ENCODE peak calls at places on chromosomes 16 and 17, in four cellular contexts. U is foreskin fibroblast, G is AG10803, R is Calu3. P is an unnamed sample.

GRCh38 chr16:68446941-68447675 is 1.2 kb downstream of the SMPD3 start:
- DNase-seq in U (no peak), G (no peak), R (no peak), P (no peak)

GRCh38 chr17:43880420-43880991 is 26.8 kb downstream of the MPP2 start:
- DNase-seq in U (no peak), G (peak), R (peak), P (no peak)

GRCh38 chr17:50266384-50267073 is 7.7 kb upstream of the TMEM92 start:
- DNase-seq in U (peak), G (peak), R (peak), P (peak)

GRCh38 chr16:10339777-10340752 is 45.8 kb upstream of the ATF7IP2 start:
- DNase-seq in U (no peak), G (no peak), R (no peak), P (no peak)

GRCh38 chr16:88768041-88768876 is 16.8 kb downstream of the PIEZO1 start:
- DNase-seq in U (no peak), G (peak), R (no peak), P (no peak)

GRCh38 chr16:9703731-9704130 is 478.5 kb downstream of the GRIN2A start:
- DNase-seq in U (no peak), G (no peak), R (no peak), P (no peak)

GRCh38 chr17:80485846-80486245 is 9.4 kb upstream of the NPTX1 start:
- DNase-seq in U (no peak), G (no peak), R (no peak), P (no peak)

GRCh38 chr16:569445-570254 is at the start of gene PIGQ:
- DNase-seq in U (peak), G (peak), R (peak), P (no peak)

GRCh38 chr17:16262201-16262600 is 45.2 kb downstream of the PIGL start:
- DNase-seq in U (no peak), G (no peak), R (no peak), P (no peak)

GRCh38 chr17:5537251-5537650 is 47.1 kb downstream of the NLRP1 start:
- DNase-seq in U (no peak), G (peak), R (no peak), P (no peak)

GRCh38 chr17:79769596-79770520 is 8.1 kb upstream of the CBX2 start:
- DNase-seq in U (no peak), G (no peak), R (no peak), P (no peak)

GRCh38 chr17:50699410-50699809 is 8.3 kb downstream of the ANKRD40 start:
- DNase-seq in U (no peak), G (no peak), R (peak), P (peak)

GRCh38 chr17:56833023-56833811 is 503 bp downstream of the C17orf67 start:
- DNase-seq in U (peak), G (peak), R (peak), P (peak)

GRCh38 chr17:8353736-8354135 is 14.1 kb downstream of the ODF4 start:
- DNase-seq in U (no peak), G (no peak), R (no peak), P (no peak)

GRCh38 chr16:89845417-89845816 is 17.1 kb downstream of the SPIRE2 start:
- DNase-seq in U (no peak), G (no peak), R (no peak), P (no peak)

GRCh38 chr17:47286198-47286914 is 32.7 kb downstream of the ITGB3 start:
- DNase-seq in U (no peak), G (peak), R (no peak), P (no peak)

GRCh38 chr16:70728145-70728544 is 42.3 kb upstream of the MTSS2 start:
- DNase-seq in U (no peak), G (no peak), R (no peak), P (no peak)

GRCh38 chr17:72574675-72575510 is 454.1 kb downstream of the SOX9 start:
- DNase-seq in U (no peak), G (no peak), R (no peak), P (no peak)

GRCh38 chr17:82229686-82230626 is 1.1 kb downstream of the SLC16A3 start:
- DNase-seq in U (no peak), G (no peak), R (no peak), P (no peak)

GRCh38 chr17:41402161-41402560 is 4.8 kb upstream of the KRT31 start:
- DNase-seq in U (no peak), G (peak), R (no peak), P (peak)

GRCh38 chr17:74814453-74814852 is 38.3 kb upstream of the NAT9 start:
- DNase-seq in U (no peak), G (no peak), R (no peak), P (no peak)

GRCh38 chr17:39676198-39676819 is 8.1 kb downstream of the PNMT start:
- DNase-seq in U (no peak), G (no peak), R (peak), P (no peak)

GRCh38 chr17:62911106-62911505 is 54.9 kb upstream of the TANC2 start:
- DNase-seq in U (no peak), G (peak), R (no peak), P (no peak)

GRCh38 chr16:57914244-57915173 is 56.4 kb downstream of the CNGB1 start:
- DNase-seq in U (no peak), G (no peak), R (no peak), P (no peak)
- TF ChIP-seq CTCF in U (no peak), G (no peak), R (no peak), P (peak)

DNA sequence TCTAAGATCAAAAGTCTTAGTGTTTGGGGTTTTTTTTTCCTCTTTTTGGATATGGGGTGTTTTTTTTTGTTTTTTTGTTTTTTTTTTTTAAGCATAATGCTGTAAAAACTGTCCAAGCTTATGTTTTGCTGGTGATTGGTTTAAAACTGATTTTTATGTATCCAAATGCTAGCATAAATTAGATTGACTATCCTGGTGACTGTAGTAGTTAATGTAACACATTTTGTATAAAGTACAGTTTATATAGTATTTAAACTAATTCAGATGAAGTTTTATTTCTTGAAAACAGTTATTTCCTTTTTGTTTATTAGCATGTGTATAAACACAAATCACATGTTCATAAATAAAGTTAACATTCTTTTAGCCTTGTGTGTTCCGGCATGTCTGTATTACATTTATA is 10.9 kb downstream of the RBBP6 start:
- DNase-seq in U (no peak), G (no peak), R (no peak), P (no peak)
- TF ChIP-seq CTCF in U (no peak), G (no peak), R (no peak), P (no peak)

DNA sequence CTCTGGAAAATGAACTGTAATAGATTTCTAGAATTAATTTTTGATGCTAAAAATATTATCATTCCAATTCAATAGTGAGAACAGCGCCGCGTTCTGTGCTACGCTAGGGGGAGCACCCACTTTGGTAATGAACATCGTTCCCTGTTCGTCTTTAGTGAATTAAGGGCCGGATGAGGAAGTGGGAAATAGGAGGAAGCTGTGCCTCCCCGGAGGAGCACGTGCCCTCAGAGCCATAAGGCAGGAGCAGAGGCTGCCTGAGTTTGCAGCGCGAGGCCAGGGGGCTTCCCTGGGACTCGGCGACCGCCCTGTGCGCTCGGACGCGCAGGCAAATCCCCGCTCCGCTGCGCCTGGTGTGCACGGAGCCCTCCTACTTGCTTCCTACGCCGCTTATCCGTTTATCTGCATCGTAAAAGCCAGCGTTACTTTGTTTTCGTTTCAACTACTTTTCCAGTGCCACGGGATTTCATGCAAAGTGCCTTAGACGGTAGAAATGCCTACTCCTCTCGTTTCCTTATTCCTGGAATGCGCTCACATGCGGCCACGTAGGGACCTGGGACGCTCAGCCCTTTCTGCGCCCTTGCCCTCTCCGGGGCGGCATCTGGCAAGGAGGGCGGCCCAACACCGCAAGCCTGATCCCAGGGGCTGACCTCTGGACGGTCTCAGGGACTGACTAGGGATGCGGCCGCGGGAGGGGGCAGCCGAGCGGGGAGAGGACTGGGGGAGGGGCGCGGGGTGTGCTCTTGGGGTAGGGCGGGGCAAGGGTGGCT is 76.4 kb downstream of the KCNJ12 start:
- DNase-seq in U (peak), G (peak), R (no peak), P (peak)
- TF ChIP-seq CTCF in U (peak), G (peak), R (no peak), P (peak)

DNA sequence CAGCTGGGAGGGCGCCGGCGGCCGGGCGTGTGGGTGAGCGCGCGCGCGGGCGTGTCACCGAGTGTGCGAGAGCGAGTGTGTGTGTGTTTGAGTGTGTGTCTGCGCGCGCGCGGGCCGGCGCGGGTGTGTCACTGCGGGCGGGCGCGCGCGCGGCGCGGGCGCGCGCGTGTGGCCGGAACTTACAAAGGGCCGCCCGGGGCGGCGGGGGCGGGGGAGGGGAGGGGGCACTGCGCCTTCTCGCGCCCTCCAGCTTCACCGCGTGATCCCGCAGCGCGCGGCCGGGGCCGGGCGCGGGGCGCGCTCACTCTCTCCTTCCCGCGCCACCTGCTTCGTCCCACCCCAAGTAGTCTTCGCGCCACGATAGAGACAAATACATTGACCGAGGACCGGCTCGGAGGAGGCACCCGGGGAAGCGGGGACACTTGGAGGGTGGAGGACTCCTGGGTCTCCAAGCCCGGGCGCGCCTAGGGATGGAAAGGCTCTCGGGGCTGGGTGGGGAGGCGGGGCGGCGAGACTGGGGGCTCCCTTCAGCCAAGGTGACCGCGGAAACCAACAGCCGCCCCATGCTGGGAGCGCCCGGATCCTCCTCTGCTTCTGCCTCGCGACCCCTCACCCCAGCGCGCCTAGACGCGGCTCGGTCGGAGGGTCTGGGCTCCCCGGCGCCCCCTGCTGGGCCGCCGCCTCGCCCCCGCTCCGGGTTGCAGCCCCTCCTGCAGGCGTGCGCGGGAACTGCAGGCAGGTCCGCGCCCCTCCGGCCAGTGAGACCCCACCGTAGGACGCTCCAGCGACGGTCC is at the start of gene SRCIN1:
- DNase-seq in U (peak), G (no peak), R (peak), P (no peak)
- TF ChIP-seq CTCF in U (peak), G (peak), R (peak), P (peak)

DNA sequence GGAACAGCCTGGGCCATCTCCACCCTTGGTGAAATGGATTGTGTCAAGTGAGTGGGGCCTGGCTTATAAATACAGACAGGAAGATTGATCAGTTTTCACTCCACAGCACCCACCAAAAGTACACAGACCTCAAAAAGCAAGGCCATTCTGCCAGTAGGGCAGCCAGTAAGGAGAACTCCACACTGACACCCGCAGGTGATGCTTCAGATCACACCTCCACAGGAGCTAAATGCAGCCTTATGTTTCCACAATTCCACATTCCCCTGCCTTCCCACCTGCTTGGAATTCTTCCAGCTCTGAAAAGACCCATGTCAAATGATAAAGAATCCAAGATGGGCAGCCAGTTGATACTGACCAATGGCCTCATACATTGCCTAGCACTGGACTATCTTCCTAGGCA is 191.1 kb downstream of the ZFHX3 start:
- DNase-seq in U (no peak), G (no peak), R (peak), P (no peak)
- TF ChIP-seq CTCF in U (peak), G (peak), R (peak), P (peak)

DNA sequence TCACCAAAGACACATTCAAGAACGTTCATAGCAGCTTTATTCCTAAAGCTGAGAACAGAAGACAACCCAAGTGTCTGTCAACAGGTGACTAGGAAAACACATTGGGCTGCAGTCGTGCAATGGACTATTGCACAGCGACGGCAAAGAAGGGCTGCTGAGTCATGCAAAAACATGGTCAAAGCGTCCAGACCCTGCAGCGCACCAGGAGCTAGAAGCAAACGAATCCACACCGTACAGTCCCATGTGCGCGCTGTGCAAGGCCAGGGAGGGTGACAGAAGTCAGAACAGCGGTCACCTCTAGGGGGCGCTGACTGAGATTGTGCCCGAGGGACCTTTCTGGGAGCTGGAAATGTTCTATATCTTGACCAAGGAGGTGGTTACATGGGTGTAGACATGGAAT is 266.4 kb downstream of the MAF start:
- DNase-seq in U (no peak), G (no peak), R (peak), P (no peak)
- TF ChIP-seq CTCF in U (no peak), G (no peak), R (no peak), P (no peak)

DNA sequence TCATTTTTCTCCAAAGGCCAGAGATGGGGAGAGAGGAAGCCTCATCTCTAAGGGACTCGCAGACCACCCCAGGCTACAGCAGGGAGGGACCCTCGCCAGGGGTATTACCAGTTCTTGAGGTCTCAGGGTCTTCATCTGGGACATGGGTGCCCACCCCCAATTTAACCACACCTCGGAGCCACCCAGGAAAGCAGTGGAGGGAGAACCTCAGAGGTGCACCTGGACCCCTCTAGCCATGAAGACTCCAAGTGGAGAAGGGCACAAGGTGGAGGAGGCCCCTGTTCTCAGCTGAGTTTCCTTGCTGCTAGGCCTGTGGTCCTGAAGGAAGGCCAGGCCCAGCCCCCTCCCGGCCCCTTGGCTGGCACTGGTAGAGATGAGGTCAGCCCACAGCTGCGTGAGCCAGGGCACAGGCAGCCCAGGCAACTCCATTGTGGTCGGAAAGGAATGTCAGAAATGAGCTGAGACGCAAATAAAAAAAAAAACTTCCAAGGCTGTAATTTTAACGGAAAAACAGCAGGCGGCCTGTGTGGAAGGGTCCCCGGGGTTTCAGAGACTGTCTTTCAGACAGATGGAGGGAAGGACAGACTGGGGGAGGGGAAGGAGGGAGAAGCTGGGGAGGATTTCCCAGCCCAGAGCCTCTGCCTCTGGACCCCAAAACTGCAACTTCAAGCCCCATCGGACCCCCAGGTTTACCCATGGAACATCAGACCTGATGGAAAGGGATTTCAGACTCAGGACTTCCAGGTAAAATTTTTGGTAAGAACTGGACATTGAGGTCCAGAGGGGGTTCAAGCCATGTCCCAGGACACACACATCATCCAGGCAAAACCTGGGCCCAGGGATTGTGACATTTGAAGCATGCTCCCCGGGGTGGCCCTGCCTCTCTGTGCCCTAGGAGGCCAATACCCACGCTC is 25.5 kb upstream of the MRPS23 start:
- DNase-seq in U (peak), G (peak), R (peak), P (peak)
- TF ChIP-seq CTCF in U (peak), G (peak), R (peak), P (peak)

GRCh38 chr17:59607817-59608403 is 11.8 kb upstream of the CLTC start:
- DNase-seq in U (no peak), G (no peak), R (no peak), P (no peak)
- TF ChIP-seq CTCF in U (no peak), G (no peak), R (no peak), P (peak)

DNA sequence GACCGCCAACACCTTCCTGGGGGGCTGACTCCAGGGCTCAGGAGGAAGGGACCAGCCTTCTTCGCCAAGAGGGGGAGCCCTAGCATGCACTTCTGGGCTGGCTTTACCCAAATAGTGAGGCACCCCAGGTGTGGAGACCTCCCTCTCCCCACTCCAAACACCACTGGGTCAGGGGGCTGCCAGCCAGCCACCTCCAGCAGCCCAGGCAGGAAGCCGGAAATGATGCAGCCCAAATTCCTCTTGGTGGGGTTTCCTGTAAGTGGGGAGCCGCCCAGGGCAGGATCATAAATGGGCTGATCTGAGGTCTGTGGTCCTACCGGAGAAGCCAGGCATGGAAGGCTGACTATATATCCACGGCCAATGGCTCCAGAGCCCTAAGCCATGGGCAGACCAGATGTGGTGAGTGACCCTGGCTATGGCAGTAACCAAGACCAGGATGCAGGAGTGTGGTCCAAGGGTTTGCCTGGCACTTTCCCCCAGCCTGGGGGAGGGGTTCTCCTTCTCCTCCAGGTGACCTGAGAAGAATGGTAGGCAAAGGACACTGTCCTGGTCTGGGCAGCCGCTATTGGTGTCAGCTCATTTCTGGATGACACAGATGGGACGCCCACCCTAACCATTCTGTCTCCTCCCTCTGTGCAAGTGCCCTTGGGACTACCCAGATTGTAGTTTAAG is 4.2 kb downstream of the GIT1 start:
- DNase-seq in U (no peak), G (no peak), R (no peak), P (no peak)
- TF ChIP-seq CTCF in U (peak), G (peak), R (no peak), P (peak)

P was measured in HFFc6.